ENCODE peak calls at places on chromosomes 7 and 10, in nine cellular contexts. One of them, this sample, is unnamed.
A peak's percentile ranks its signal among the peaks of the same experiment; 100 is the strongest.

GRCh38 chr7:75920431-75921161 is 5.6 kb downstream of the POR start:
- DNase-seq in AG04450: no peak
- DNase-seq in H9: no peak
- DNase-seq in suprapubic skin: no peak
- DNase-seq in OCI-LY7: no peak
- DNase-seq in CD8-positive, alpha-beta memory T cell: no peak
- DNase-seq in body of pancreas: no peak
- DNase-seq in upper lobe of right lung: no peak
- DNase-seq in naive thymus-derived CD4-positive, alpha-beta T cell: peak; percentile 41
- DNase-seq in this sample: no peak

GRCh38 chr7:17699696-17700095 is 240.6 kb downstream of the SNX13 start:
- DNase-seq in AG04450: no peak
- DNase-seq in H9: no peak
- DNase-seq in suprapubic skin: no peak
- DNase-seq in OCI-LY7: no peak
- DNase-seq in CD8-positive, alpha-beta memory T cell: no peak
- DNase-seq in body of pancreas: no peak
- DNase-seq in upper lobe of right lung: no peak
- DNase-seq in naive thymus-derived CD4-positive, alpha-beta T cell: no peak
- DNase-seq in this sample: no peak

GRCh38 chr10:33315891-33316290 is 18.6 kb downstream of the NRP1 start:
- DNase-seq in AG04450: no peak
- DNase-seq in H9: no peak
- DNase-seq in suprapubic skin: no peak
- DNase-seq in OCI-LY7: no peak
- DNase-seq in CD8-positive, alpha-beta memory T cell: no peak
- DNase-seq in body of pancreas: no peak
- DNase-seq in upper lobe of right lung: no peak
- DNase-seq in naive thymus-derived CD4-positive, alpha-beta T cell: no peak
- DNase-seq in this sample: no peak

GRCh38 chr10:62037890-62038608 is 136.6 kb downstream of the ARID5B start:
- DNase-seq in AG04450: no peak
- DNase-seq in H9: no peak
- DNase-seq in suprapubic skin: no peak
- DNase-seq in OCI-LY7: no peak
- DNase-seq in CD8-positive, alpha-beta memory T cell: no peak
- DNase-seq in body of pancreas: no peak
- DNase-seq in upper lobe of right lung: no peak
- DNase-seq in naive thymus-derived CD4-positive, alpha-beta T cell: no peak
- DNase-seq in this sample: no peak

GRCh38 chr10:61992059-61992460 is 90.6 kb downstream of the ARID5B start:
- DNase-seq in AG04450: no peak
- DNase-seq in H9: no peak
- DNase-seq in suprapubic skin: no peak
- DNase-seq in OCI-LY7: no peak
- DNase-seq in CD8-positive, alpha-beta memory T cell: no peak
- DNase-seq in body of pancreas: no peak
- DNase-seq in upper lobe of right lung: no peak
- DNase-seq in naive thymus-derived CD4-positive, alpha-beta T cell: no peak
- DNase-seq in this sample: no peak

GRCh38 chr7:148264933-148265557 is 325.5 kb upstream of the C7orf33 start:
- DNase-seq in AG04450: no peak
- DNase-seq in H9: peak; percentile 39
- DNase-seq in suprapubic skin: no peak
- DNase-seq in OCI-LY7: peak; percentile 56
- DNase-seq in CD8-positive, alpha-beta memory T cell: no peak
- DNase-seq in body of pancreas: peak; percentile 21
- DNase-seq in upper lobe of right lung: no peak
- DNase-seq in naive thymus-derived CD4-positive, alpha-beta T cell: no peak
- DNase-seq in this sample: no peak

GRCh38 chr7:151782598-151783448 is 94.1 kb downstream of the PRKAG2 start:
- DNase-seq in AG04450: peak; percentile 11
- DNase-seq in H9: peak; percentile 88
- DNase-seq in suprapubic skin: peak; percentile 88
- DNase-seq in OCI-LY7: peak; percentile 45
- DNase-seq in CD8-positive, alpha-beta memory T cell: peak; percentile 52
- DNase-seq in body of pancreas: peak; percentile 78
- DNase-seq in upper lobe of right lung: peak; percentile 88
- DNase-seq in naive thymus-derived CD4-positive, alpha-beta T cell: peak; percentile 42
- DNase-seq in this sample: no peak

GRCh38 chr7:110534241-110534931 is 556.5 kb upstream of the LRRN3 start:
- DNase-seq in AG04450: peak; percentile 38
- DNase-seq in H9: no peak
- DNase-seq in suprapubic skin: no peak
- DNase-seq in OCI-LY7: no peak
- DNase-seq in CD8-positive, alpha-beta memory T cell: no peak
- DNase-seq in body of pancreas: no peak
- DNase-seq in upper lobe of right lung: no peak
- DNase-seq in naive thymus-derived CD4-positive, alpha-beta T cell: no peak
- DNase-seq in this sample: peak; percentile 86

GRCh38 chr7:151076863-151077704 is 3.5 kb downstream of the FASTK start:
- DNase-seq in AG04450: no peak
- DNase-seq in H9: peak; percentile 81
- DNase-seq in suprapubic skin: no peak
- DNase-seq in OCI-LY7: no peak
- DNase-seq in CD8-positive, alpha-beta memory T cell: no peak
- DNase-seq in body of pancreas: no peak
- DNase-seq in upper lobe of right lung: peak; percentile 65
- DNase-seq in naive thymus-derived CD4-positive, alpha-beta T cell: no peak
- DNase-seq in this sample: no peak

GRCh38 chr7:94357076-94357475 is 37.6 kb upstream of the COL1A2 start:
- DNase-seq in AG04450: no peak
- DNase-seq in H9: no peak
- DNase-seq in suprapubic skin: no peak
- DNase-seq in OCI-LY7: no peak
- DNase-seq in CD8-positive, alpha-beta memory T cell: no peak
- DNase-seq in body of pancreas: no peak
- DNase-seq in upper lobe of right lung: no peak
- DNase-seq in naive thymus-derived CD4-positive, alpha-beta T cell: no peak
- DNase-seq in this sample: no peak

GRCh38 chr10:86535057-86535882 is 13.7 kb upstream of the WAPL start:
- DNase-seq in AG04450: no peak
- DNase-seq in H9: peak; percentile 83
- DNase-seq in suprapubic skin: peak; percentile 83
- DNase-seq in OCI-LY7: no peak
- DNase-seq in CD8-positive, alpha-beta memory T cell: peak; percentile 33
- DNase-seq in body of pancreas: peak; percentile 95
- DNase-seq in upper lobe of right lung: peak; percentile 94
- DNase-seq in naive thymus-derived CD4-positive, alpha-beta T cell: no peak
- DNase-seq in this sample: no peak

GRCh38 chr10:130300608-130301025 is 164.4 kb downstream of the GLRX3 start:
- DNase-seq in AG04450: no peak
- DNase-seq in H9: no peak
- DNase-seq in suprapubic skin: no peak
- DNase-seq in OCI-LY7: no peak
- DNase-seq in CD8-positive, alpha-beta memory T cell: peak; percentile 12
- DNase-seq in body of pancreas: no peak
- DNase-seq in upper lobe of right lung: peak; percentile 85
- DNase-seq in naive thymus-derived CD4-positive, alpha-beta T cell: no peak
- DNase-seq in this sample: no peak

GRCh38 chr7:70417061-70417655 is 714.8 kb upstream of the GALNT17 start:
- DNase-seq in AG04450: no peak
- DNase-seq in H9: peak; percentile 59
- DNase-seq in suprapubic skin: no peak
- DNase-seq in OCI-LY7: peak; percentile 54
- DNase-seq in CD8-positive, alpha-beta memory T cell: no peak
- DNase-seq in body of pancreas: no peak
- DNase-seq in upper lobe of right lung: no peak
- DNase-seq in naive thymus-derived CD4-positive, alpha-beta T cell: no peak
- DNase-seq in this sample: no peak

GRCh38 chr7:1288996-1289551 is 56.4 kb downstream of the UNCX start:
- DNase-seq in AG04450: no peak
- DNase-seq in H9: no peak
- DNase-seq in suprapubic skin: no peak
- DNase-seq in OCI-LY7: no peak
- DNase-seq in CD8-positive, alpha-beta memory T cell: no peak
- DNase-seq in body of pancreas: no peak
- DNase-seq in upper lobe of right lung: no peak
- DNase-seq in naive thymus-derived CD4-positive, alpha-beta T cell: no peak
- DNase-seq in this sample: no peak

GRCh38 chr7:102869195-102869594 is 43.6 kb upstream of the LRRC17 start:
- DNase-seq in AG04450: no peak
- DNase-seq in H9: no peak
- DNase-seq in suprapubic skin: no peak
- DNase-seq in OCI-LY7: no peak
- DNase-seq in CD8-positive, alpha-beta memory T cell: no peak
- DNase-seq in body of pancreas: no peak
- DNase-seq in upper lobe of right lung: no peak
- DNase-seq in naive thymus-derived CD4-positive, alpha-beta T cell: no peak
- DNase-seq in this sample: no peak

GRCh38 chr7:102864958-102865357 is 47.8 kb upstream of the LRRC17 start:
- DNase-seq in AG04450: no peak
- DNase-seq in H9: no peak
- DNase-seq in suprapubic skin: no peak
- DNase-seq in OCI-LY7: no peak
- DNase-seq in CD8-positive, alpha-beta memory T cell: no peak
- DNase-seq in body of pancreas: no peak
- DNase-seq in upper lobe of right lung: no peak
- DNase-seq in naive thymus-derived CD4-positive, alpha-beta T cell: no peak
- DNase-seq in this sample: no peak

GRCh38 chr7:102872460-102872859 is 40.3 kb upstream of the LRRC17 start:
- DNase-seq in AG04450: peak; percentile 74
- DNase-seq in H9: no peak
- DNase-seq in suprapubic skin: no peak
- DNase-seq in OCI-LY7: no peak
- DNase-seq in CD8-positive, alpha-beta memory T cell: no peak
- DNase-seq in body of pancreas: no peak
- DNase-seq in upper lobe of right lung: no peak
- DNase-seq in naive thymus-derived CD4-positive, alpha-beta T cell: no peak
- DNase-seq in this sample: no peak

DNA sequence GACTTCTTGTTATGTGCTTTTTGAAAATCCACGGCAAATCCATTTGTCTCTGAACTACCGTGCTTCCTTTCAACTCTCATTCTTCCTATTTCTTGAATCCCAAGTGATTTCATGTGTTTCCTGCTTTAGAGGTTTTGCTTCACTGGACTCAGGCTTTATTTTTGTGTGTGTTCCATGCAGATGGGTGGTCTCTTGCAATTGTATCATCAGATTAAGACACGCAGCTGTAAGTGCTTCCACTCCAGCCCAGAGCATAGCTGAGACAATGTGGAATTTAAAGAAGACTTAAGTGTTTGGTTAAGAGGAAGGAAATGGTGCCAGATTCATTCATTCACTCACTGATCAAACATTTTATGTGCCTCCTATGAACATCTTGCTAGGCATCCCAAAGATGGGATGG is 46.3 kb upstream of the LRRC17 start:
- DNase-seq in AG04450: no peak
- DNase-seq in H9: no peak
- DNase-seq in suprapubic skin: no peak
- DNase-seq in OCI-LY7: no peak
- DNase-seq in CD8-positive, alpha-beta memory T cell: no peak
- DNase-seq in body of pancreas: no peak
- DNase-seq in upper lobe of right lung: no peak
- DNase-seq in naive thymus-derived CD4-positive, alpha-beta T cell: no peak
- DNase-seq in this sample: no peak
- H3K27ac ChIP-seq in AG04450: no peak overlapping the region
- H3K27ac ChIP-seq in H9: no peak overlapping the region
- H3K27ac ChIP-seq in suprapubic skin: no peak overlapping the region
- H3K27ac ChIP-seq in OCI-LY7: no peak overlapping the region
- H3K27ac ChIP-seq in CD8-positive, alpha-beta memory T cell: no peak overlapping the region
- H3K27ac ChIP-seq in body of pancreas: no peak overlapping the region
- H3K27ac ChIP-seq in upper lobe of right lung: no peak overlapping the region
- H3K27ac ChIP-seq in naive thymus-derived CD4-positive, alpha-beta T cell: no peak overlapping the region
- H3K27ac ChIP-seq in this sample: no peak overlapping the region

GRCh38 chr7:50303894-50304157 is 690 bp upstream of the IKZF1 start:
- DNase-seq in AG04450: no peak
- DNase-seq in H9: no peak
- DNase-seq in suprapubic skin: no peak
- DNase-seq in OCI-LY7: peak; percentile 61
- DNase-seq in CD8-positive, alpha-beta memory T cell: no peak
- DNase-seq in body of pancreas: no peak
- DNase-seq in upper lobe of right lung: peak; percentile 68
- DNase-seq in naive thymus-derived CD4-positive, alpha-beta T cell: no peak
- DNase-seq in this sample: no peak

GRCh38 chr7:50303082-50303893 is 1.2 kb upstream of the IKZF1 start:
- DNase-seq in AG04450: no peak
- DNase-seq in H9: peak; percentile 60
- DNase-seq in suprapubic skin: no peak
- DNase-seq in OCI-LY7: no peak
- DNase-seq in CD8-positive, alpha-beta memory T cell: peak; percentile 34
- DNase-seq in body of pancreas: no peak
- DNase-seq in upper lobe of right lung: no peak
- DNase-seq in naive thymus-derived CD4-positive, alpha-beta T cell: peak; percentile 52
- DNase-seq in this sample: no peak

GRCh38 chr7:50304911-50305621 is 550 bp downstream of the IKZF1 start:
- DNase-seq in AG04450: no peak
- DNase-seq in H9: no peak
- DNase-seq in suprapubic skin: no peak
- DNase-seq in OCI-LY7: peak; percentile 84
- DNase-seq in CD8-positive, alpha-beta memory T cell: peak; percentile 41
- DNase-seq in body of pancreas: peak; percentile 13
- DNase-seq in upper lobe of right lung: no peak
- DNase-seq in naive thymus-derived CD4-positive, alpha-beta T cell: peak; percentile 69
- DNase-seq in this sample: no peak

GRCh38 chr7:50305697-50306300 is 1.3 kb downstream of the IKZF1 start:
- DNase-seq in AG04450: no peak
- DNase-seq in H9: no peak
- DNase-seq in suprapubic skin: no peak
- DNase-seq in OCI-LY7: no peak
- DNase-seq in CD8-positive, alpha-beta memory T cell: no peak
- DNase-seq in body of pancreas: no peak
- DNase-seq in upper lobe of right lung: no peak
- DNase-seq in naive thymus-derived CD4-positive, alpha-beta T cell: peak; percentile 10
- DNase-seq in this sample: no peak

GRCh38 chr7:50304158-50304910 is at the start of gene IKZF1:
- DNase-seq in AG04450: no peak
- DNase-seq in H9: peak; percentile 46
- DNase-seq in suprapubic skin: no peak
- DNase-seq in OCI-LY7: peak; percentile 70
- DNase-seq in CD8-positive, alpha-beta memory T cell: peak; percentile 45
- DNase-seq in body of pancreas: peak; percentile 43
- DNase-seq in upper lobe of right lung: peak; percentile 90
- DNase-seq in naive thymus-derived CD4-positive, alpha-beta T cell: peak; percentile 38
- DNase-seq in this sample: no peak
- H3K27ac ChIP-seq in AG04450: no peak within 1 kb of the TSS
- H3K27ac ChIP-seq in H9: no peak within 1 kb of the TSS
- H3K27ac ChIP-seq in suprapubic skin: peak within 1 kb of the TSS; percentile 70
- H3K27ac ChIP-seq in OCI-LY7: peak within 1 kb of the TSS; percentile 86
- H3K27ac ChIP-seq in CD8-positive, alpha-beta memory T cell: peak within 1 kb of the TSS; percentile 86
- H3K27ac ChIP-seq in body of pancreas: no peak within 1 kb of the TSS
- H3K27ac ChIP-seq in upper lobe of right lung: peak within 1 kb of the TSS; percentile 78
- H3K27ac ChIP-seq in naive thymus-derived CD4-positive, alpha-beta T cell: peak within 1 kb of the TSS; percentile 90
- H3K27ac ChIP-seq in this sample: no peak within 1 kb of the TSS

GRCh38 chr7:73740771-73741170 is 2.2 kb upstream of the ABHD11 start:
- DNase-seq in AG04450: no peak
- DNase-seq in H9: peak; percentile 71
- DNase-seq in suprapubic skin: no peak
- DNase-seq in OCI-LY7: no peak
- DNase-seq in CD8-positive, alpha-beta memory T cell: no peak
- DNase-seq in body of pancreas: peak; percentile 27
- DNase-seq in upper lobe of right lung: no peak
- DNase-seq in naive thymus-derived CD4-positive, alpha-beta T cell: no peak
- DNase-seq in this sample: no peak
- H3K27ac ChIP-seq in AG04450: no peak overlapping the region
- H3K27ac ChIP-seq in H9: no peak overlapping the region
- H3K27ac ChIP-seq in suprapubic skin: peak overlapping the region; percentile 44
- H3K27ac ChIP-seq in OCI-LY7: no peak overlapping the region
- H3K27ac ChIP-seq in CD8-positive, alpha-beta memory T cell: no peak overlapping the region
- H3K27ac ChIP-seq in body of pancreas: peak overlapping the region; percentile 51
- H3K27ac ChIP-seq in upper lobe of right lung: peak overlapping the region; percentile 30
- H3K27ac ChIP-seq in naive thymus-derived CD4-positive, alpha-beta T cell: no peak overlapping the region
- H3K27ac ChIP-seq in this sample: no peak overlapping the region

GRCh38 chr10:49745756-49746155 is 16.4 kb downstream of the OGDHL start:
- DNase-seq in AG04450: no peak
- DNase-seq in H9: no peak
- DNase-seq in suprapubic skin: no peak
- DNase-seq in OCI-LY7: no peak
- DNase-seq in CD8-positive, alpha-beta memory T cell: no peak
- DNase-seq in body of pancreas: no peak
- DNase-seq in upper lobe of right lung: no peak
- DNase-seq in naive thymus-derived CD4-positive, alpha-beta T cell: no peak
- DNase-seq in this sample: no peak
- H3K27ac ChIP-seq in AG04450: no peak overlapping the region
- H3K27ac ChIP-seq in H9: no peak overlapping the region
- H3K27ac ChIP-seq in suprapubic skin: no peak overlapping the region
- H3K27ac ChIP-seq in OCI-LY7: no peak overlapping the region
- H3K27ac ChIP-seq in CD8-positive, alpha-beta memory T cell: no peak overlapping the region
- H3K27ac ChIP-seq in body of pancreas: no peak overlapping the region
- H3K27ac ChIP-seq in upper lobe of right lung: no peak overlapping the region
- H3K27ac ChIP-seq in naive thymus-derived CD4-positive, alpha-beta T cell: no peak overlapping the region
- H3K27ac ChIP-seq in this sample: no peak overlapping the region